ENCODE peak calls at places on chromosomes 6 and 20, in nine cellular contexts. One of them, this sample, is unnamed.

GRCh38 chr6:24887520-24887919 is 48.2 kb downstream of the RIPOR2 start:
- DNase-seq in A673: peak
- DNase-seq in fibroblast of lung: no peak
- DNase-seq in HCT116: no peak
- DNase-seq in DND-41: no peak
- DNase-seq in GM23248: no peak
- DNase-seq in GM12878: no peak
- DNase-seq in PC-9: no peak
- DNase-seq in MM.1S: no peak
- DNase-seq in this sample: no peak

GRCh38 chr20:51594206-51594998 is 51.9 kb upstream of the NFATC2 start:
- DNase-seq in PC-9: no peak
- DNase-seq in HCT116: no peak
- DNase-seq in MM.1S: no peak
- DNase-seq in GM23248: no peak
- DNase-seq in GM12878: no peak
- DNase-seq in A673: no peak
- DNase-seq in fibroblast of lung: no peak
- DNase-seq in DND-41: no peak
- DNase-seq in this sample: no peak

GRCh38 chr6:119637768-119638167 is 288.2 kb upstream of the MAN1A1 start:
- DNase-seq in PC-9: no peak
- DNase-seq in GM23248: no peak
- DNase-seq in A673: no peak
- DNase-seq in HCT116: no peak
- DNase-seq in DND-41: no peak
- DNase-seq in MM.1S: no peak
- DNase-seq in fibroblast of lung: no peak
- DNase-seq in GM12878: no peak
- DNase-seq in this sample: no peak

GRCh38 chr6:105029581-105029980 is 72.7 kb downstream of the LIN28B start:
- DNase-seq in A673: no peak
- DNase-seq in MM.1S: no peak
- DNase-seq in HCT116: no peak
- DNase-seq in DND-41: no peak
- DNase-seq in GM23248: no peak
- DNase-seq in GM12878: no peak
- DNase-seq in PC-9: no peak
- DNase-seq in fibroblast of lung: no peak
- DNase-seq in this sample: no peak

GRCh38 chr6:46491789-46492547 is 719 bp upstream of the RCAN2 start:
- DNase-seq in A673: peak
- DNase-seq in HCT116: peak
- DNase-seq in GM12878: no peak
- DNase-seq in MM.1S: no peak
- DNase-seq in GM23248: peak
- DNase-seq in DND-41: no peak
- DNase-seq in fibroblast of lung: peak
- DNase-seq in PC-9: peak
- DNase-seq in this sample: peak

GRCh38 chr6:5540375-5540774 is 279.1 kb downstream of the FARS2 start:
- DNase-seq in HCT116: no peak
- DNase-seq in GM12878: no peak
- DNase-seq in fibroblast of lung: no peak
- DNase-seq in GM23248: peak
- DNase-seq in A673: no peak
- DNase-seq in MM.1S: no peak
- DNase-seq in DND-41: no peak
- DNase-seq in PC-9: no peak
- DNase-seq in this sample: no peak

GRCh38 chr6:73513496-73513854 is 7.4 kb downstream of the EEF1A1 start:
- DNase-seq in A673: no peak
- DNase-seq in MM.1S: no peak
- DNase-seq in fibroblast of lung: peak
- DNase-seq in GM12878: no peak
- DNase-seq in GM23248: peak
- DNase-seq in PC-9: peak
- DNase-seq in HCT116: no peak
- DNase-seq in DND-41: no peak
- DNase-seq in this sample: no peak

GRCh38 chr20:46802696-46803445 is 91.8 kb upstream of the EYA2 start:
- DNase-seq in GM23248: no peak
- DNase-seq in MM.1S: no peak
- DNase-seq in PC-9: no peak
- DNase-seq in DND-41: no peak
- DNase-seq in A673: no peak
- DNase-seq in GM12878: no peak
- DNase-seq in HCT116: no peak
- DNase-seq in fibroblast of lung: no peak
- DNase-seq in this sample: no peak

GRCh38 chr6:47769951-47770350 is 11.9 kb upstream of the OPN5 start:
- DNase-seq in A673: no peak
- DNase-seq in fibroblast of lung: no peak
- DNase-seq in GM12878: no peak
- DNase-seq in HCT116: no peak
- DNase-seq in PC-9: no peak
- DNase-seq in MM.1S: no peak
- DNase-seq in GM23248: no peak
- DNase-seq in DND-41: no peak
- DNase-seq in this sample: no peak

GRCh38 chr6:62045502-62045901 is 240.5 kb downstream of the KHDRBS2 start:
- DNase-seq in PC-9: no peak
- DNase-seq in GM23248: no peak
- DNase-seq in HCT116: no peak
- DNase-seq in GM12878: no peak
- DNase-seq in fibroblast of lung: no peak
- DNase-seq in A673: no peak
- DNase-seq in MM.1S: no peak
- DNase-seq in DND-41: no peak
- DNase-seq in this sample: no peak

GRCh38 chr20:13819885-13820645 is 35.2 kb downstream of the NDUFAF5 start:
- DNase-seq in MM.1S: peak
- DNase-seq in fibroblast of lung: peak
- DNase-seq in GM12878: no peak
- DNase-seq in PC-9: peak
- DNase-seq in A673: peak
- DNase-seq in HCT116: peak
- DNase-seq in GM23248: peak
- DNase-seq in DND-41: peak
- DNase-seq in this sample: peak

GRCh38 chr20:2795451-2795850 is 5.0 kb downstream of the CPXM1 start:
- DNase-seq in fibroblast of lung: no peak
- DNase-seq in GM23248: no peak
- DNase-seq in GM12878: no peak
- DNase-seq in PC-9: no peak
- DNase-seq in DND-41: no peak
- DNase-seq in A673: no peak
- DNase-seq in MM.1S: no peak
- DNase-seq in HCT116: no peak
- DNase-seq in this sample: no peak

GRCh38 chr6:45411959-45412358 is 34.2 kb upstream of the SUPT3H start:
- DNase-seq in GM12878: no peak
- DNase-seq in fibroblast of lung: no peak
- DNase-seq in A673: no peak
- DNase-seq in GM23248: peak
- DNase-seq in PC-9: no peak
- DNase-seq in HCT116: no peak
- DNase-seq in MM.1S: no peak
- DNase-seq in DND-41: no peak
- DNase-seq in this sample: no peak

GRCh38 chr6:24922174-24922573 is 13.6 kb downstream of the RIPOR2 start:
- DNase-seq in A673: peak
- DNase-seq in GM12878: no peak
- DNase-seq in PC-9: no peak
- DNase-seq in GM23248: no peak
- DNase-seq in HCT116: no peak
- DNase-seq in DND-41: no peak
- DNase-seq in fibroblast of lung: no peak
- DNase-seq in MM.1S: no peak
- DNase-seq in this sample: no peak

GRCh38 chr6:22041797-22042489 is 254.9 kb downstream of the PRL start:
- DNase-seq in DND-41: no peak
- DNase-seq in PC-9: no peak
- DNase-seq in A673: no peak
- DNase-seq in fibroblast of lung: peak
- DNase-seq in HCT116: no peak
- DNase-seq in MM.1S: no peak
- DNase-seq in GM12878: no peak
- DNase-seq in GM23248: peak
- DNase-seq in this sample: no peak

GRCh38 chr6:54291738-54292137 is 16.5 kb upstream of the TINAG start:
- DNase-seq in GM12878: peak
- DNase-seq in DND-41: no peak
- DNase-seq in PC-9: no peak
- DNase-seq in fibroblast of lung: peak
- DNase-seq in MM.1S: peak
- DNase-seq in GM23248: peak
- DNase-seq in HCT116: no peak
- DNase-seq in A673: peak
- DNase-seq in this sample: no peak

GRCh38 chr20:2244523-2244922 is 51.3 kb upstream of the TGM3 start:
- DNase-seq in HCT116: no peak
- DNase-seq in MM.1S: no peak
- DNase-seq in fibroblast of lung: no peak
- DNase-seq in A673: no peak
- DNase-seq in GM12878: no peak
- DNase-seq in PC-9: no peak
- DNase-seq in DND-41: no peak
- DNase-seq in GM23248: no peak
- DNase-seq in this sample: no peak

GRCh38 chr6:30562470-30563425 is 5.7 kb downstream of the PRR3 start:
- DNase-seq in GM12878: no peak
- DNase-seq in A673: no peak
- DNase-seq in fibroblast of lung: no peak
- DNase-seq in HCT116: no peak
- DNase-seq in MM.1S: no peak
- DNase-seq in PC-9: no peak
- DNase-seq in DND-41: no peak
- DNase-seq in GM23248: no peak
- DNase-seq in this sample: no peak

GRCh38 chr6:30570263-30570662 is 979 bp upstream of the ABCF1 start:
- DNase-seq in HCT116: no peak
- DNase-seq in DND-41: no peak
- DNase-seq in GM12878: no peak
- DNase-seq in fibroblast of lung: no peak
- DNase-seq in A673: no peak
- DNase-seq in GM23248: no peak
- DNase-seq in PC-9: no peak
- DNase-seq in MM.1S: no peak
- DNase-seq in this sample: no peak

GRCh38 chr6:30568245-30568644 is 3.0 kb upstream of the ABCF1 start:
- DNase-seq in GM12878: no peak
- DNase-seq in HCT116: no peak
- DNase-seq in MM.1S: no peak
- DNase-seq in GM23248: no peak
- DNase-seq in PC-9: peak
- DNase-seq in A673: no peak
- DNase-seq in DND-41: no peak
- DNase-seq in fibroblast of lung: no peak
- DNase-seq in this sample: no peak

GRCh38 chr6:30564114-30564513 is 7.0 kb downstream of the PRR3 start:
- DNase-seq in PC-9: no peak
- DNase-seq in GM23248: no peak
- DNase-seq in HCT116: no peak
- DNase-seq in A673: no peak
- DNase-seq in MM.1S: no peak
- DNase-seq in GM12878: no peak
- DNase-seq in fibroblast of lung: no peak
- DNase-seq in DND-41: no peak
- DNase-seq in this sample: no peak

GRCh38 chr6:30565772-30566171 is 5.5 kb upstream of the ABCF1 start:
- DNase-seq in MM.1S: no peak
- DNase-seq in DND-41: no peak
- DNase-seq in HCT116: no peak
- DNase-seq in A673: no peak
- DNase-seq in GM12878: no peak
- DNase-seq in fibroblast of lung: peak
- DNase-seq in PC-9: no peak
- DNase-seq in GM23248: no peak
- DNase-seq in this sample: no peak
- H3K27ac ChIP-seq in MM.1S: no peak
- H3K27ac ChIP-seq in DND-41: no peak
- H3K27ac ChIP-seq in HCT116: no peak
- H3K27ac ChIP-seq in A673: no peak
- H3K27ac ChIP-seq in GM12878: no peak
- H3K27ac ChIP-seq in fibroblast of lung: no peak
- H3K27ac ChIP-seq in PC-9: no peak
- H3K27ac ChIP-seq in GM23248: no peak
- H3K27ac ChIP-seq in this sample: peak

GRCh38 chr6:36800223-36801095 is 38.8 kb downstream of the CPNE5 start:
- DNase-seq in DND-41: no peak
- DNase-seq in A673: peak
- DNase-seq in fibroblast of lung: no peak
- DNase-seq in PC-9: no peak
- DNase-seq in MM.1S: no peak
- DNase-seq in HCT116: no peak
- DNase-seq in GM23248: no peak
- DNase-seq in GM12878: no peak
- DNase-seq in this sample: no peak
- TF ChIP-seq EZH2 in DND-41: no peak
- TF ChIP-seq EZH2 in A673: no peak
- TF ChIP-seq EZH2 in fibroblast of lung: no peak
- TF ChIP-seq EZH2 in PC-9: no peak
- TF ChIP-seq EZH2 in MM.1S: no peak
- TF ChIP-seq EZH2 in HCT116: no peak
- TF ChIP-seq EZH2 in GM23248: no peak
- TF ChIP-seq EZH2 in GM12878: no peak
- TF ChIP-seq EZH2 in this sample: no peak

GRCh38 chr6:33492093-33492492 is 37.7 kb downstream of the ZBTB9 start:
- DNase-seq in fibroblast of lung: no peak
- DNase-seq in PC-9: no peak
- DNase-seq in GM23248: no peak
- DNase-seq in HCT116: no peak
- DNase-seq in MM.1S: no peak
- DNase-seq in DND-41: no peak
- DNase-seq in GM12878: no peak
- DNase-seq in A673: no peak
- DNase-seq in this sample: peak
- H3K27ac ChIP-seq in fibroblast of lung: no peak
- H3K27ac ChIP-seq in PC-9: no peak
- H3K27ac ChIP-seq in GM23248: no peak
- H3K27ac ChIP-seq in HCT116: no peak
- H3K27ac ChIP-seq in MM.1S: no peak
- H3K27ac ChIP-seq in DND-41: no peak
- H3K27ac ChIP-seq in GM12878: no peak
- H3K27ac ChIP-seq in A673: no peak
- H3K27ac ChIP-seq in this sample: no peak

DNA sequence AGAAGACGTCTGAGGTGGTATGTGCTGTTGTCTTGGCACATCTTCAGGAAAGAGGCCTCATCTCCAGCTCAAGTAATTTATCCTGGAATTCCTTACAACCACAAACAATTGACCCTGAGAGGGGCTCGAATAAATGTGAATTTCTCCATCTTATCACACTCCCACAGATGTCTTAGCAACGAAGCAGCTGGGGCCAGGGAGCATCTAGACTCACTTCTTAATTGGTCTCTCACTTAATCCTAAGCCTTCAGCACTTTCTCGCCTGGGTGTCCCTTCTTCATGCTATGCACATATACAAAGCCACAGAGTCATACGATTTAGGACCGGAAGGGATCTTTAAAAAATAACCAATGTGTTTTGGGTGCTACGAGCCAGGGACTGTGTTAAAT is 27.1 kb downstream of the PCK1 start:
- DNase-seq in PC-9: no peak
- DNase-seq in GM23248: no peak
- DNase-seq in fibroblast of lung: no peak
- DNase-seq in DND-41: no peak
- DNase-seq in MM.1S: no peak
- DNase-seq in GM12878: no peak
- DNase-seq in HCT116: no peak
- DNase-seq in A673: no peak
- DNase-seq in this sample: no peak
- TF ChIP-seq EZH2 in PC-9: no peak
- TF ChIP-seq EZH2 in GM23248: no peak
- TF ChIP-seq EZH2 in fibroblast of lung: no peak
- TF ChIP-seq EZH2 in DND-41: no peak
- TF ChIP-seq EZH2 in MM.1S: no peak
- TF ChIP-seq EZH2 in GM12878: no peak
- TF ChIP-seq EZH2 in HCT116: no peak
- TF ChIP-seq EZH2 in A673: no peak
- TF ChIP-seq EZH2 in this sample: no peak